ENCODE peak calls at places on chromosomes 1 and 21, in four cellular contexts. T, F, M and J are unnamed samples.

GRCh38 chr1:225689882-225690459 is 37.0 kb upstream of the ENAH start:
- DNase-seq in T (no peak), F (no peak), M (no peak), J (no peak)

GRCh38 chr1:27603320-27603961 is 503 bp downstream of the AHDC1 start:
- DNase-seq in F (peak; percentile 25), M (peak; percentile 65), T (no peak), J (no peak)

GRCh38 chr1:93878501-93878888 is 511 bp downstream of the DNTTIP2 start:
- DNase-seq in T (peak; percentile 68), M (peak; percentile 77), F (peak; percentile 65), J (no peak)

GRCh38 chr1:149846042-149846441 is 53.3 kb upstream of the BOLA1 start:
- DNase-seq in F (no peak), T (no peak), M (no peak), J (no peak)

GRCh38 chr1:56927986-56928385 is 37.8 kb downstream of the C8B start:
- DNase-seq in F (no peak), T (no peak), M (no peak), J (no peak)

GRCh38 chr1:41420877-41421276 is 59.6 kb downstream of the FOXO6 start:
- DNase-seq in T (no peak), M (no peak), F (no peak), J (no peak)

GRCh38 chr1:186093437-186093836 is 281.6 kb downstream of the TPR start:
- DNase-seq in T (no peak), M (no peak), F (no peak), J (no peak)

GRCh38 chr1:87820667-87821066 is 492.0 kb downstream of the LMO4 start:
- DNase-seq in M (no peak), T (no peak), F (no peak), J (no peak)

GRCh38 chr1:4170953-4171352 is 270.9 kb upstream of the C1orf174 start:
- DNase-seq in T (no peak), F (no peak), M (no peak), J (no peak)

GRCh38 chr1:200372095-200372884 is 37.5 kb downstream of the ZNF281 start:
- DNase-seq in M (no peak), T (no peak), F (no peak), J (no peak)

GRCh38 chr1:189212606-189213005 is 1265.1 kb downstream of the BRINP3 start:
- DNase-seq in T (no peak), M (no peak), F (no peak), J (no peak)

GRCh38 chr21:20999567-21000169 is 1.5 kb downstream of the NCAM2 start:
- DNase-seq in T (no peak), M (no peak), F (no peak), J (peak; percentile 42)

GRCh38 chr1:210687582-210688279 is 359.0 kb downstream of the HHAT start:
- DNase-seq in M (no peak), F (no peak), T (no peak), J (no peak)

GRCh38 chr1:167645161-167645560 is 15.1 kb downstream of the RCSD1 start:
- DNase-seq in M (no peak), F (no peak), T (no peak), J (no peak)
- H3K27ac ChIP-seq in M (no peak overlapping the region), F (no peak overlapping the region), T (peak overlapping the region; percentile 22), J (no peak overlapping the region)

DNA sequence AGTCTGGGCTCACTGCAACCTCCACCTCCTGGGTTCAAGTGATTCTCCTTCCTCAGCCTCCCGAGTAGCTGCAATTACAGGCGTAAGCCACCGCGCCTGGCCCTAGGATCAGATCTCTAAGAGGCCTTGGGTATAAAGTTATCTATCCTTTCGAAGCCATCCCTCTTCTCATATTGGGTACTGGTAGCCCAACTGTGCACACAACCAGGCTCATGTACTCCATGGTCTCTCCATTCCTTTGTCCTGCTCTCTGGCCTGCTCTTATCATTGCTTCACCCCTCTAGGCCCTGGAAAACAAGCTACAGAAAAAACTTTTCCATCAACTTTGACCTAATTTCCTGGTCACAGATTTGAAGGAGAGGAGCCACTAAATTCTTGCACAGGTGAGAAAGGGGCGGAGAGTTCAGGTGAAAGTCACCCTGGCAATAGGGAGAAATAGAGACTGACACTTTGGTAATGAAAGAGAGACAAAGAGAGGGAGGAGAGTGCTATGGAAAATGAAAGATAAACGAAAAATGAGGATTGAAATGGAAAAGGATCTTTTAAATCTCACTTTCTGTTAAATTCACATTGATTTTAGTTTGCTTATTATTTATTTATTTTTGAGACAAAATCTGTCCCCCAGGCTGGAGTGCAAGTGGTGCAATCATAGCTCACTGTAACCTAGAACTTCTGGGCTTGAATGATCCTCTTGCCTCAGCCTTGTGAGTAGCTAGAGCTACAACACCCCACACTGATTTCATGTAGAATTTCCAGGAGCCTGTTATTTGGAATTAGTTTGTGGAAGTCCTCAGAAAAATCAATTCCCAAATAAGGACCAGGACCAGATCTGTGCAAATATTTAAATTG is 5.9 kb downstream of the TXNIP start:
- DNase-seq in T (no peak), M (peak; percentile 63), F (no peak), J (no peak)
- H3K27ac ChIP-seq in T (no peak overlapping the region), M (peak overlapping the region; percentile 96), F (no peak overlapping the region), J (no peak overlapping the region)

GRCh38 chr1:110039641-110040040 is 5.2 kb downstream of the STRIP1 start:
- DNase-seq in T (no peak), F (no peak), M (no peak), J (no peak)

GRCh38 chr1:110040548-110040947 is 6.1 kb downstream of the STRIP1 start:
- DNase-seq in T (no peak), F (no peak), M (no peak), J (no peak)

GRCh38 chr1:110035236-110035752 is 870 bp downstream of the STRIP1 start:
- DNase-seq in M (no peak), F (no peak), T (no peak), J (no peak)

GRCh38 chr1:110034451-110035235 is at the start of gene STRIP1:
- DNase-seq in M (peak; percentile 94), F (peak; percentile 87), T (peak; percentile 82), J (peak; percentile 86)

DNA sequence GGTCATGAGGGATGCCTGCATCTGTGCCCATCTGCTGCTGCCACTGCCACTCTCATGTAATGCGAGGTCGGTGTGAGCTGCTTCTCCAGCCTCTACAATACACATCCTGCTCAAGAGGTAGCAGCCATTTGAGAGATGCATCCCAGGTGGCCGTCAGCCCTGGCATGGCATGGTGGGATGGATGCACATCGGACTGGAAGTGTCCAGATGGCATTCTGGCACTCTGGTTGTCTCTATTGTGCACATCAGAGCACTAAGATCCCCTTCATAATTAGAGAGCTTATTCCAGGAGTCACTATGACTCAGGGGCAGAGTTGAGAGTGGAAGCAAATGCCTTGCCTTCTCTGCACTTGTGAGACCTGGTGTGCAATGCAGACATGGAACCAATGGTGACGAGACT is 3.8 kb downstream of the STRIP1 start:
- DNase-seq in F (no peak), M (no peak), T (no peak), J (no peak)
- H3K27ac ChIP-seq in F (no peak overlapping the region), M (no peak overlapping the region), T (no peak overlapping the region), J (no peak overlapping the region)

GRCh38 chr1:218481116-218481775 is 136.1 kb downstream of the TGFB2 start:
- DNase-seq in M (no peak), T (no peak), F (no peak), J (no peak)

GRCh38 chr1:218482683-218483082 is 137.5 kb downstream of the TGFB2 start:
- DNase-seq in F (no peak), T (no peak), M (no peak), J (no peak)

GRCh38 chr1:218479436-218480115 is 134.4 kb downstream of the TGFB2 start:
- DNase-seq in F (no peak), M (no peak), T (no peak), J (no peak)

GRCh38 chr1:218480137-218480536 is 135.0 kb downstream of the TGFB2 start:
- DNase-seq in T (no peak), F (no peak), M (no peak), J (no peak)

DNA sequence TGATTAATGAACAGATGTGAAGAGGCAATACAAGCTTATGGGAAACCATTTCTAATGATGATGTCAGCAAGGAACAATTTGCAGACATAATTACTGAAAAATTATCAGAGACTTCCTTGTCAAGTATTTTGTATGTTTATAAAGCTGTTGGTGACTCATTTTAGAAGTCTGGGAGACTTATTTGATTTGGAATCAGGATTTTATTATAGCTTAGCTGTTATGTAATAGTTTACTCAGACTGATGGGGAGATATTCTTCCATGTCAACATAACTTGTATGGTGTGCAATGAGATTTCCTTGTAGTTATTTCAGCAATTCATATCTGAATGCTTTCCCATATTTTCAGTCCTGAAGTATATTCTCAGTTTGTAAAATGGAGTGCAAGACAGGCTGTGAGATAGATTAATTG is 135.6 kb downstream of the TGFB2 start:
- DNase-seq in F (no peak), M (no peak), T (no peak), J (no peak)
- H3K27ac ChIP-seq in F (no peak overlapping the region), M (peak overlapping the region; percentile 33), T (no peak overlapping the region), J (no peak overlapping the region)

GRCh38 chr1:248813546-248813945 is 12.2 kb downstream of the SH3BP5L start:
- DNase-seq in T (no peak), M (no peak), F (no peak), J (no peak)

GRCh38 chr1:248810727-248811513 is 14.8 kb downstream of the SH3BP5L start:
- DNase-seq in T (no peak), F (no peak), M (no peak), J (no peak)

GRCh38 chr1:248810000-248810726 is 15.6 kb downstream of the SH3BP5L start:
- DNase-seq in F (no peak), M (no peak), T (no peak), J (no peak)

GRCh38 chr1:248812736-248813425 is 12.8 kb downstream of the SH3BP5L start:
- DNase-seq in T (no peak), F (no peak), M (no peak), J (no peak)

DNA sequence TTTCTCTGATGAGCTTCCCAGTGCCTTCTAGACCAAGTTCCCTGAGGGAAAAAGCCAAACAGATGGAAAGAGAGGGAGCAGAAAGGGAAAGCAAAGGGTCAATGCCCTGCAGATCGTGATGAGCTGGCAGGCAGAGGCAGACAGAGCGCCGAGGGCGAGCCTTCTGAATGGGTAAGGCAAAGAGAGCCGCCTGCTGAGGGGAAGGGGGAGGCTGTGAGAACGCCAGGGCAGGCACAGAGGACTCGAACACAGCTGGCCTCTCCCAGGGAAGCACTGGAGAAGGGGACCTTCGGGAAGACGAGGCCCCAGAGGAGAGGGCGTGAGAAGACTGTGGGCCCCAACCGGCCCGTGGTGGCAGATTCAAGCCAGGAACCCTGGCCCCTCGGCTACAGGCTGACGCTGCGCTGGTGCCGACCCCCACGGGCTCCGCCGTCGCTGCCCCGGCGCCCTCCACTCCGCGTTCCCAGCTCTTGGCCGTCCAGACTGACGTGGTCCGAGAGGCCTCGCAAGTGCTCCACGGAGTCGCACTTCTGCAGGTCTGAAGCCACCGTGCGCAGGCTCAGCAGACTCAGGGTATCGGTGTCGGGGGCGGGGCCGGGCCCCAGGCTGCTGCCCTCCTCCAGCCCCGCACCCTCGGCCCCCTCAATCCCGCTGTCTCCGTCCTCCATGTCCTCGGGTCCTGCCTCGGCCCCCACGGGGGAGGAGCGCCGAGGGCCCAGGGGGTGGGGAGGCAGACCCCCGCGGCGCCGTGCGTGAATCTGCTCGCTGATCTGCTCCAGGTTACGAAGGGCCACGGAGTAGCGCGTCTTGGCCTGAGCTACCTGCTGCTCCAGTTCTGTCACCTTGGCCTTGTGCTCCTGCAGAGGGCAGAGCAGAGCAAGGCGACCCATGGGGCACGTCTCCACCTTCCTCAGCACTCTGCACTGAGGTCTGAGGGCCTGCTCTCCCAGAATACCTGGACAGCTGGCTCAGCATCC is 13.9 kb downstream of the SH3BP5L start:
- DNase-seq in T (no peak), F (no peak), M (no peak), J (no peak)
- H3K27ac ChIP-seq in T (no peak overlapping the region), F (no peak overlapping the region), M (no peak overlapping the region), J (no peak overlapping the region)